ENCODE peak calls at places on chromosomes 3 and 15, in nine cellular contexts. Z, D, O, N, X, I, V, T and S are unnamed samples.

GRCh38 chr15:82045179-82045891 is 483 bp downstream of the MEX3B start:
- DNase-seq in Z (peak; percentile 48), D (peak; percentile 80), O (peak; percentile 80), N (no peak), X (peak; percentile 38), I (peak; percentile 29), V (peak; percentile 45), T (peak; percentile 55), S (no peak)

GRCh38 chr15:49686626-49687025 is 65.8 kb downstream of the DTWD1 start:
- DNase-seq in Z (no peak), D (no peak), O (peak; percentile 21), N (no peak), X (no peak), I (no peak), V (no peak), T (no peak), S (peak; percentile 20)

GRCh38 chr15:80585544-80586018 is 109.5 kb upstream of the ABHD17C start:
- DNase-seq in Z (peak; percentile 29), D (no peak), O (no peak), N (peak; percentile 31), X (no peak), I (no peak), V (no peak), T (no peak), S (peak; percentile 76)

GRCh38 chr3:13470894-13471574 is 9.1 kb upstream of the HDAC11 start:
- DNase-seq in Z (no peak), D (no peak), O (no peak), N (no peak), X (no peak), I (no peak), V (no peak), T (peak; percentile 44), S (peak; percentile 60)

GRCh38 chr3:20405731-20406130 is 219.7 kb upstream of the SGO1 start:
- DNase-seq in Z (no peak), D (no peak), O (peak; percentile 78), N (no peak), X (no peak), I (no peak), V (no peak), T (peak; percentile 64), S (no peak)

GRCh38 chr15:57947781-57948180 is 117.7 kb downstream of the ALDH1A2 start:
- DNase-seq in Z (peak; percentile 24), D (peak; percentile 21), O (peak; percentile 16), N (no peak), X (no peak), I (no peak), V (peak; percentile 32), T (peak; percentile 17), S (no peak)

GRCh38 chr3:29683306-29683993 is 402.6 kb downstream of the RBMS3 start:
- DNase-seq in Z (no peak), D (no peak), O (peak; percentile 67), N (no peak), X (no peak), I (no peak), V (no peak), T (peak; percentile 44), S (peak; percentile 49)

GRCh38 chr15:68376447-68377060 is 55.4 kb downstream of the ITGA11 start:
- DNase-seq in Z (no peak), D (no peak), O (no peak), N (no peak), X (no peak), I (no peak), V (no peak), T (no peak), S (no peak)

GRCh38 chr3:196686436-196686835 is 25.6 kb downstream of the CEP19 start:
- DNase-seq in Z (no peak), D (no peak), O (peak; percentile 38), N (no peak), X (no peak), I (no peak), V (no peak), T (no peak), S (no peak)

GRCh38 chr15:74889882-74890768 is at the start of gene MPI:
- DNase-seq in Z (peak; percentile 96), D (peak; percentile 95), O (peak; percentile 95), N (peak; percentile 55), X (peak; percentile 86), I (peak; percentile 87), V (peak; percentile 97), T (peak; percentile 90), S (peak; percentile 81)

GRCh38 chr15:23869391-23869790 is 182.3 kb upstream of the NDN start:
- DNase-seq in Z (peak; percentile 92), D (peak; percentile 86), O (peak; percentile 2), N (no peak), X (no peak), I (no peak), V (peak; percentile 39), T (peak; percentile 79), S (peak; percentile 7)

GRCh38 chr3:195224980-195225580 is 45.9 kb downstream of the XXYLT1 start:
- DNase-seq in Z (no peak), D (no peak), O (no peak), N (no peak), X (peak; percentile 2), I (no peak), V (no peak), T (no peak), S (no peak)

GRCh38 chr3:119585867-119586570 is 6.7 kb downstream of the ADPRH start:
- DNase-seq in Z (no peak), D (no peak), O (peak; percentile 31), N (no peak), X (no peak), I (no peak), V (no peak), T (no peak), S (peak; percentile 64)

GRCh38 chr3:18098960-18099587 is 326.1 kb downstream of the SATB1 start:
- DNase-seq in Z (peak; percentile 12), D (no peak), O (peak; percentile 99), N (peak; percentile 99), X (no peak), I (no peak), V (no peak), T (no peak), S (peak; percentile 99)

DNA sequence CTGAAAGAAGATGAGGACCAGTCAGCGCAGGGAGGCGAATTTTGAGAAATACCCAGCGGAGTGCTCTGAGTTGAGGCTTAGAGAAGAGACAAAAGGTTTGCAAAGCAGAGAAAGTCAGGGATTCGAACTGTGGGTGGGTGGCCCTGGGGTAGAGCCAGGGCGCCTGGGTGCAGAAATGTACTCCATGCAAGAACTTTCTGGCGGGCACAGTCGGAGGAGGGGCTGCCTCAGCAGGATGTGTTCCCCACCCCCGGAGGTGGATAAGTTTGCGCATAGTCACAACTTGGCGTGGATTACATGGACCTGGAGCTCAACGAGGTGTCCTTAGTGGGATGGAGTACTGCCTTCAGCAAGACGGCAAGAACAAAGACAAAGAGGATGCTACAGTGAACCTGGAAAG is 117.3 kb upstream of the ALDH1A3 start:
- DNase-seq in Z (no peak), D (no peak), O (no peak), N (no peak), X (no peak), I (no peak), V (no peak), T (no peak), S (no peak)
- TF ChIP-seq EZH2phosphoT487 in Z (no peak), D (no peak), O (no peak), N (no peak), X (no peak), I (no peak), V (no peak), T (no peak), S (no peak)

DNA sequence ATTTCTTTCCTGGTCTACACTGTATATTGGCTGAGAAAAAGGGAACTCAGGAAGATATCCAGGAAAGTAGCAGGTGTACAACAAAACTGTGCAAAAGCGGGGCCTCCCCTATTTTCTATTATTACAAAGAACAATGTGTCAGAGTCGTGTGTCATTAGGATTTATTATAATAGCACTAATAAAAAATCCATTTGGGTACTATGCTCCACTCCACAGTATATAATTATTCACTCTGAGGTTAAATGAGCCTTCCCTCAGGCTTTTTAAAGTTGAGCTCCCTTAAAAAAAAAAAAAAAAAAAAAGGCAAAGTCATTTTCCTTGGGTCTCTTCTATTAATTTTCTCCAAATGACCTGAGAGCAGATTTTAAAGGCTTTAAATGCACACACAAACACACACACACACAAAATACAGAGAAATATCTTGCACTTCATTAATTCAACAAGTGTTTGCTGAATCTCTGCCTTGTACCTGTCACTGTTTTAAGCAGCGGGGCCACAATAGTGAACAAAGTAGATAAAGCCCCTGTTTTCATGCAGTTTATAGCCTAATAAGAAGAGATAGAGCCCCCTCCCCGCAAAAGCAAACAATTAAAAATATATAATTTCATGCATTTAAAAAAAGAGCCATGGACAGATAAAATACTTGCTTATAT is 1.3 kb upstream of the DPP8 start:
- DNase-seq in Z (no peak), D (no peak), O (no peak), N (no peak), X (no peak), I (no peak), V (no peak), T (no peak), S (no peak)
- H3K4me2 ChIP-seq in Z (no peak overlapping the region), D (no peak overlapping the region), O (no peak overlapping the region), N (no peak overlapping the region), X (no peak overlapping the region), I (no peak overlapping the region), V (no peak overlapping the region), T (no peak overlapping the region), S (no peak overlapping the region)

GRCh38 chr15:61112231-61112630 is 116.9 kb downstream of the RORA start:
- DNase-seq in Z (peak; percentile 73), D (peak; percentile 66), O (no peak), N (no peak), X (no peak), I (no peak), V (no peak), T (no peak), S (no peak)
- TF ChIP-seq EZH2phosphoT487 in Z (no peak), D (no peak), O (no peak), N (no peak), X (no peak), I (no peak), V (no peak), T (no peak), S (no peak)

GRCh38 chr3:148997623-148998022 is 6.3 kb downstream of the GYG1 start:
- DNase-seq in Z (no peak), D (no peak), O (no peak), N (no peak), X (no peak), I (no peak), V (no peak), T (no peak), S (no peak)
- H3K4me2 ChIP-seq in Z (no peak overlapping the region), D (no peak overlapping the region), O (no peak overlapping the region), N (no peak overlapping the region), X (no peak overlapping the region), I (no peak overlapping the region), V (no peak overlapping the region), T (no peak overlapping the region), S (no peak overlapping the region)

DNA sequence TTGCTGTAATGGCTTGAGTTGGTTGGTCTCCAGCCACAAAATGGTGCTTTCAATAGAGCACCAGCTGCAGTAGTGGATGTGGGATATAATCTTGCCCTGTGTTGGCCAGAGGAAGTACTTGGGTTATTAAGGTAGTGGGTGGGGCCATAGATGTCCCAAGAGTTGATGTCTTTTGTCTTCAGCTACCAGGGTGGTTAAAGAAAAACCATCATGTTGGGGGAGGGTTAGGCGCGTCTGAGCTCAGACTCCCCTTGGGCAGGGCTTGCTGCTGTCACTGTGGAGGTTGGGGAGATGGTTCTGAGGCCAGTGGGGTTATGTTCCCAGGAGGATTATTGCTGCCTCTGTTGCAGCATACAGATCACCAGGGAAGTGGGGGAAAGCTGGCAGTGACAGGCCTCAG is 46.9 kb upstream of the GADL1 start:
- DNase-seq in Z (no peak), D (no peak), O (no peak), N (no peak), X (no peak), I (no peak), V (no peak), T (no peak), S (no peak)
- TF ChIP-seq EZH2phosphoT487 in Z (no peak), D (no peak), O (no peak), N (no peak), X (no peak), I (no peak), V (no peak), T (no peak), S (no peak)